ENCODE peak calls at places on chromosome 21, in four cellular contexts. V, P, W and A are unnamed samples.

GRCh38 chr21:28805885-28806284 is 186.8 kb downstream of the LTN1 start:
- DNase-seq in V (peak; percentile 97), P (no peak), W (no peak), A (no peak)

GRCh38 chr21:44761011-44761729 is 40.5 kb downstream of the UBE2G2 start:
- DNase-seq in V (no peak), P (peak; percentile 44), W (peak; percentile 45), A (no peak)

GRCh38 chr21:21096956-21097355 is 98.7 kb downstream of the NCAM2 start:
- DNase-seq in V (no peak), P (no peak), W (no peak), A (no peak)

GRCh38 chr21:41366522-41367151 is 4.8 kb downstream of the MX2 start:
- DNase-seq in V (peak; percentile 73), P (peak; percentile 94), W (peak; percentile 45), A (peak; percentile 65)

GRCh38 chr21:18369115-18369514 is 34.5 kb downstream of the TMPRSS15 start:
- DNase-seq in V (no peak), P (peak; percentile 2), W (no peak), A (no peak)

GRCh38 chr21:8988696-8989095 is 1532.7 kb upstream of the TPTE start:
- DNase-seq in V (no peak), P (peak; percentile 93), W (peak; percentile 80), A (no peak)

GRCh38 chr21:17512245-17513213 is at the start of gene CXADR:
- DNase-seq in V (no peak), P (peak; percentile 89), W (peak; percentile 63), A (peak; percentile 81)

GRCh38 chr21:42161957-42162681 is 56.8 kb upstream of the ABCG1 start:
- DNase-seq in V (no peak), P (no peak), W (no peak), A (no peak)

GRCh38 chr21:15309721-15310120 is 244.9 kb upstream of the NRIP1 start:
- DNase-seq in V (no peak), P (no peak), W (no peak), A (no peak)

GRCh38 chr21:41750532-41751151 is 16.2 kb downstream of the RIPK4 start:
- DNase-seq in V (no peak), P (peak; percentile 85), W (no peak), A (no peak)

GRCh38 chr21:44403106-44404020 is 49.9 kb downstream of the TRPM2 start:
- DNase-seq in V (no peak), P (no peak), W (no peak), A (no peak)

GRCh38 chr21:29501451-29501850 is 202.7 kb downstream of the BACH1 start:
- DNase-seq in V (peak; percentile 88), P (no peak), W (no peak), A (no peak)

GRCh38 chr21:44592446-44593365 is at the start of gene KRTAP10-6:
- DNase-seq in V (no peak), P (no peak), W (no peak), A (no peak)

GRCh38 chr21:24514081-24514733 is 1093.1 kb downstream of the MRPL39 start:
- DNase-seq in V (peak; percentile 27), P (no peak), W (no peak), A (no peak)

GRCh38 chr21:29979043-29979442 is 39.2 kb upstream of the GRIK1 start:
- DNase-seq in V (no peak), P (no peak), W (no peak), A (no peak)

GRCh38 chr21:45050786-45051489 is 23.4 kb upstream of the ADARB1 start:
- DNase-seq in V (peak; percentile 100), P (no peak), W (no peak), A (no peak)

GRCh38 chr21:15029077-15029476 is 35.7 kb downstream of the NRIP1 start:
- DNase-seq in V (no peak), P (no peak), W (no peak), A (no peak)

GRCh38 chr21:41601573-41602371 is 93.8 kb upstream of the TMPRSS2 start:
- DNase-seq in V (peak; percentile 13), P (no peak), W (no peak), A (no peak)

GRCh38 chr21:29155118-29155932 is 24.9 kb downstream of the MAP3K7CL start:
- DNase-seq in V (peak; percentile 62), P (no peak), W (peak; percentile 48), A (no peak)

GRCh38 chr21:28442624-28443023 is 550.1 kb downstream of the LTN1 start:
- DNase-seq in V (peak; percentile 86), P (no peak), W (no peak), A (no peak)

GRCh38 chr21:16070207-16070651 is 340.4 kb downstream of the USP25 start:
- DNase-seq in V (no peak), P (no peak), W (no peak), A (no peak)

GRCh38 chr21:16407403-16408279 is 677.9 kb downstream of the USP25 start:
- DNase-seq in V (no peak), P (no peak), W (no peak), A (no peak)

GRCh38 chr21:29627905-29628304 is 311.9 kb downstream of the GRIK1 start:
- DNase-seq in V (no peak), P (no peak), W (no peak), A (no peak)

GRCh38 chr21:32626633-32627196 is 14.5 kb upstream of the CFAP298 start:
- DNase-seq in V (peak; percentile 82), P (no peak), W (no peak), A (no peak)

GRCh38 chr21:41745971-41746743 is 20.7 kb downstream of the RIPK4 start:
- DNase-seq in V (no peak), P (no peak), W (peak; percentile 39), A (no peak)

GRCh38 chr21:44880762-44881585 is 7.5 kb upstream of the PTTG1IP start:
- DNase-seq in V (peak; percentile 71), P (peak; percentile 70), W (peak; percentile 37), A (no peak)

GRCh38 chr21:39647476-39647875 is 34.7 kb downstream of the B3GALT5 start:
- DNase-seq in V (peak; percentile 63), P (no peak), W (no peak), A (no peak)

GRCh38 chr21:45027241-45028196 is 46.9 kb upstream of the ADARB1 start:
- DNase-seq in V (no peak), P (no peak), W (no peak), A (no peak)

GRCh38 chr21:41600116-41600515 is 92.2 kb upstream of the TMPRSS2 start:
- DNase-seq in V (no peak), P (no peak), W (no peak), A (no peak)

GRCh38 chr21:42191978-42192595 is 26.9 kb upstream of the ABCG1 start:
- DNase-seq in V (no peak), P (no peak), W (no peak), A (no peak)

GRCh38 chr21:29382029-29382654 is 83.4 kb downstream of the BACH1 start:
- DNase-seq in V (peak; percentile 75), P (peak; percentile 10), W (no peak), A (peak; percentile 8)

GRCh38 chr21:14916676-14917141 is 148.1 kb downstream of the NRIP1 start:
- DNase-seq in V (peak; percentile 66), P (no peak), W (no peak), A (no peak)

GRCh38 chr21:28627261-28627660 is 365.4 kb downstream of the LTN1 start:
- DNase-seq in V (no peak), P (no peak), W (no peak), A (no peak)

DNA sequence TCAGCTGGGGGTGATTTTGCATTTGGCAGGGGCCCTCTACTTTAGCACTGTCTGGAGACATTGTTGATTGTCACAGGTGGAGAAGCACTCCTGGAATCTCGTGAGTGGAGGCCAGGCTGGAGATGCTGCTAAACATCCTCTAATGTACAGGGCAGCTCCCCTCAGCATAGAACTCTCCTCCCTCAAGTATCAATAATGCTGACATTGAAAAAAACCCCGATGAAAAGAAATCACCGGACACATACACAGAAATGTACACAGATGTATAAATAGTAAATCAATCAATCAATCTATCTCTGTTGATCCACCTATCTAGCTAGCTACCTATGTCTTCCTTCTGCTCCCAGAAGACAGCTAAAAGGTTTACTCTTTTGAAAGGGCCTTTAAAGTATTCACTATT is 89.4 kb upstream of the KCNJ15 start:
- DNase-seq in V (no peak), P (no peak), W (no peak), A (no peak)
- TF ChIP-seq MAZ in V (no peak), P (no peak), W (no peak), A (no peak)

DNA sequence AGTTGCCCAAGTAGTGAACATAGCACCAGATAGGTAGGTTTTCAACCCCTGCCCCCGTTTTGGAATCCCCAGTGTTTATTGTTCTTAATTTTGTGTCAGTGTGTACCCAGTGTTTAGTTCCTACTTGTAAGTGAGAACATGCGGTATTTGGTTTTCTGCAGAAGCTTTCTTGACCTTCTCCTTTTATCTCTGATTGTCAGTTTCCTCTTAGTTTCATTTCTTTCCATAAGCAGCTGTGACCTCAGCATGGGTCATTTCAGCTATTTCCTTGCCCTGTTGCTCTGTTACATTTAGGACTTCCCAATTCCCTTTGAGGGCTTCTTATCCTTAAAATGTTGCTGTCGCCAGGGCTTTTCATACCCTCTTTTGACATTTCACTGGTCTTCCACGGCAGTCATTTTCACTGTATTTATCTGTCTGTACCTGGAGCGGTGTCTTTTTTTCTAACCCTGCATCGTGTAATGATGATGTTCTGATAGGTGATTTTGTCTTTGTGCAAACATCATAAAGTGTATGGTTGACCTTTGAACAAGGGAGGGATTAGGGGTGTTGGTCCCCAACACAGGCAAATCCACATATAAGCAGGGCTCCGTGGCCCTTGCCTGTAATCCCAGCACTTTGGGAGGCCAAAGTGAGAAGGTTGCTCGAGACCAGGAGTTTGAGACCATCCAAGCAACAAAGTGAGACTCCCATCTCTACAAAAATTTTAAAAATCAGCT is 15.0 kb downstream of the ITSN1 start:
- DNase-seq in V (peak; percentile 34), P (no peak), W (peak; percentile 37), A (no peak)
- TF ChIP-seq MAZ in V (no peak), P (no peak), W (no peak), A (no peak)

DNA sequence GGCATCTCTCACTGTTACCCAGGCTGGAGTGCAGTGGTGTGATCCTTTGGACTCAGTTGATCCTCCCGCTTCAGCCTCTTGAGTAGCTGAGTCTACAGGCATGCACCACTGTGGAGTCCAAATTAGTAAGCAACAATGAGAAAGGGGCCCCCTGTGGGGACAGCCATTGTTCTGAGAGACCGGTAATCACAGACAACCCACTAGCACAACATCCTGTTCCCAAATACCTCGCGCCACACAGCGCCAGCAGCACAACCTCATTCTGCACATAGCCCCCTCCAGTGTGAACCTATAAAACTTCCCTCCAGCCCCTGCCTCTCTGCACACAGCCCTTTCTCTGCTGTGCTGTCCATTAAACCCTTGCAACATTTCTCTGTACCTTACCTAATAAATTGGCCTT is 226.4 kb downstream of the DYRK1A start:
- DNase-seq in V (no peak), P (no peak), W (no peak), A (no peak)
- TF ChIP-seq MAZ in V (no peak), P (no peak), W (no peak), A (no peak)

DNA sequence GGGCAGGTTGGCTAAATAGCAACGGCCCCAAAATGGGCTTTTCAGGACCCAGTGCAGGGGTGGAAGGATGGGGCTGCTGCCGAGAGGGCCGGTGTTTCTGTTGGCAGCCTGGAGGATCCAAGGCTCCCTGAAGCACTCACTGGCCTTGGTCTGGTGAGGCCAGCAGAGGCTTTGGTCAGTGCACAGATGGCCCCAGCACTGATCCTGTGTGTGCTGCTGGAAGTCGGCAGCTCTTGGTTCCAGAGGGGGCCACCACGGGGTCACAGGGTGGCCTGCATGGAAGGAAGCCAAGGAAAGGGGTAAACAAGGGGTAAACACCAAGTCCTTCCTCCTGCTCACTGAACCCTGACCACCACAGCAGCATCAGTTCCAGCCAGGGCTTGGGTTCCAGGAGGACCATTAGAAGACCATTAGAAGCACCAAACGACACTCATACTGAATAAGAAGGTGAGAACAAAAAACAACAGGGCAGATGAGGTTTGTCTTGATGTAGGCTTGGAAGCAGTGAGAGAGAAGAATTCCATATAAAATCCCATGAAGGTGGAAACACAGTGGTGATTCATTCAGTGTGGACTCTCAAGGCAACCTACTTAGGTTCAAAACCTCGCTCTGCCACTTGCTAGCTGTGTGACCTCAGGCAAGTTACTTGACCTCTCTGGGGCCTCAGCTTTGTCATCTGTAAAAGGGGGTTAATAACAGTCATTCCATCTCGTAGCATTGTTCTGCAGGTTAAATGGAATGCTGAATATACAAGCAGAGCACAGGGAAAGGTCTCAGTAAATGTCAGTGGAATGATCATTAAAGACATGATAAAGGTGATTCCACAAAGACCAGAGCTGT is 184.5 kb downstream of the RUNX1 start:
- DNase-seq in V (no peak), P (no peak), W (no peak), A (no peak)
- TF ChIP-seq MAZ in V (no peak), P (no peak), W (no peak), A (no peak)